ENCODE peak calls at places on chromosomes 6 and 20, in four cellular contexts. Y is small intestine, S is dorsolateral prefrontal cortex, P is NCI-H1436 treated with DMSO at 0.1 percent for 48 hours. L is an unnamed sample.

GRCh38 chr20:52103469-52103910 is 88.1 kb downstream of the ZFP64 start:
- DNase-seq in Y (no peak), P (no peak), S (no peak), L (no peak)

GRCh38 chr6:82363368-82364086 is at the start of gene TPBG:
- DNase-seq in Y (peak), P (no peak), S (peak), L (no peak)

GRCh38 chr20:39479196-39479810 is 517.2 kb downstream of the DHX35 start:
- DNase-seq in S (no peak), P (no peak), Y (no peak), L (no peak)

GRCh38 chr6:41071501-41071922 is 644 bp downstream of the OARD1 start:
- DNase-seq in Y (no peak), S (no peak), P (no peak), L (no peak)

GRCh38 chr6:156953125-156953477 is 175.9 kb downstream of the ARID1B start:
- DNase-seq in P (no peak), Y (no peak), S (no peak), L (no peak)

GRCh38 chr6:28657756-28658465 is 132.2 kb downstream of the GPX5 start:
- DNase-seq in S (no peak), Y (peak), P (no peak), L (peak)

GRCh38 chr6:63764318-63764916 is 128.8 kb downstream of the PHF3 start:
- DNase-seq in P (no peak), S (no peak), Y (peak), L (no peak)

GRCh38 chr6:104527761-104528415 is 331.8 kb downstream of the HACE1 start:
- DNase-seq in Y (no peak), P (no peak), S (no peak), L (no peak)

GRCh38 chr6:12363651-12364381 is 73.7 kb downstream of the EDN1 start:
- DNase-seq in Y (peak), S (no peak), P (no peak), L (no peak)

GRCh38 chr20:36644032-36644712 is 1.8 kb downstream of the SLA2 start:
- DNase-seq in P (no peak), S (no peak), Y (peak), L (no peak)

GRCh38 chr6:166584046-166584679 is 2.3 kb downstream of the RAMACL start:
- DNase-seq in Y (no peak), P (no peak), S (no peak), L (no peak)